ENCODE peak calls at places on chromosomes 12 and 14, in nine cellular contexts. U is activated naive CD8-positive, alpha-beta T cell treated with anti-CD3 and anti-CD28 coated beads, Interleukin-2, amount 50 U/mL, for 16 hours; O is NCI-H187 treated with DMSO at 0.1 percent for 48 hours; N is occipital lobe; A is NCI-H1105; S is HT-29; H is HTR-8/SVneo; C is testis; W is T-helper 2 cell. G is an unnamed sample.
A peak's percentile ranks its signal among the peaks of the same experiment; 100 is the strongest.

GRCh38 chr12:3836641-3837040 is 36.6 kb downstream of the PARP11 start:
- DNase-seq in U (no peak), O (no peak), N (no peak), A (no peak), S (no peak), H (no peak), C (no peak), W (no peak), G (no peak)

GRCh38 chr14:68307769-68308168 is 485.1 kb downstream of the ZFP36L1 start:
- DNase-seq in U (no peak), O (no peak), N (no peak), A (no peak), S (peak; percentile 39), H (no peak), C (no peak), W (no peak), G (no peak)

GRCh38 chr12:4224211-4224878 is 49.2 kb upstream of the CCND2 start:
- DNase-seq in U (no peak), O (no peak), N (no peak), A (no peak), S (no peak), H (no peak), C (no peak), W (peak; percentile 23), G (no peak)

GRCh38 chr14:47675489-47676300 is at the start of gene MDGA2:
- DNase-seq in U (no peak), O (no peak), N (peak; percentile 50), A (peak; percentile 71), S (no peak), H (peak; percentile 31), C (peak; percentile 73), W (peak; percentile 58), G (no peak)

GRCh38 chr12:96239711-96240234 is 45.6 kb downstream of the ELK3 start:
- DNase-seq in U (no peak), O (no peak), N (no peak), A (no peak), S (no peak), H (no peak), C (no peak), W (no peak), G (no peak)

GRCh38 chr14:81310606-81311005 is 89.5 kb downstream of the STON2 start:
- DNase-seq in U (no peak), O (no peak), N (no peak), A (no peak), S (no peak), H (no peak), C (no peak), W (no peak), G (no peak)

GRCh38 chr14:21069388-21070082 is 569 bp upstream of the ARHGEF40 start:
- DNase-seq in U (no peak), O (no peak), N (peak; percentile 38), A (peak; percentile 45), S (no peak), H (no peak), C (peak; percentile 65), W (no peak), G (no peak)

GRCh38 chr12:29889737-29890136 is 106.0 kb upstream of the TMTC1 start:
- DNase-seq in U (no peak), O (no peak), N (no peak), A (peak; percentile 18), S (peak; percentile 70), H (no peak), C (peak; percentile 91), W (peak; percentile 6), G (peak; percentile 80)

GRCh38 chr12:25186788-25187397 is 8.1 kb downstream of the DNAI7 start:
- DNase-seq in U (no peak), O (no peak), N (no peak), A (no peak), S (no peak), H (no peak), C (no peak), W (peak; percentile 56), G (no peak)

GRCh38 chr12:45989277-45989856 is 1.0 kb downstream of the SCAF11 start:
- DNase-seq in U (no peak), O (peak; percentile 55), N (no peak), A (peak; percentile 55), S (peak; percentile 78), H (no peak), C (no peak), W (peak; percentile 70), G (no peak)

GRCh38 chr14:61401461-61401860 is 80.1 kb downstream of the PRKCH start:
- DNase-seq in U (no peak), O (no peak), N (no peak), A (no peak), S (no peak), H (no peak), C (no peak), W (no peak), G (no peak)

GRCh38 chr12:14931359-14931758 is 7.0 kb downstream of the ERP27 start:
- DNase-seq in U (no peak), O (no peak), N (no peak), A (no peak), S (no peak), H (no peak), C (no peak), W (no peak), G (no peak)

GRCh38 chr12:643478-644292 is 19.6 kb downstream of the NINJ2 start:
- DNase-seq in U (no peak), O (no peak), N (no peak), A (no peak), S (peak; percentile 54), H (no peak), C (peak; percentile 29), W (peak; percentile 59), G (peak; percentile 24)

GRCh38 chr12:104381721-104382480 is 74.8 kb upstream of the CHST11 start:
- DNase-seq in U (peak; percentile 65), O (peak; percentile 61), N (peak; percentile 56), A (peak; percentile 72), S (peak; percentile 90), H (peak; percentile 78), C (peak; percentile 92), W (peak; percentile 81), G (peak; percentile 94)

GRCh38 chr12:109542014-109542413 is 31.3 kb downstream of the MMAB start:
- DNase-seq in U (no peak), O (no peak), N (no peak), A (no peak), S (no peak), H (no peak), C (no peak), W (no peak), G (no peak)

GRCh38 chr14:75662966-75663365 is 1.9 kb downstream of the TTLL5 start:
- DNase-seq in U (no peak), O (no peak), N (no peak), A (no peak), S (no peak), H (no peak), C (no peak), W (no peak), G (no peak)